ENCODE peak calls at places on chromosome 14, in four cellular contexts. C is GM12878, J is H1, Z is HepG2. T is an unnamed sample.

GRCh38 chr14:64639340-64639821 is 64.8 kb upstream of the PLEKHG3 start:
- DNase-seq in J (no peak), Z (no peak), C (no peak), T (no peak)

GRCh38 chr14:23348297-23348655 is 4.4 kb downstream of the SLC22A17 start:
- DNase-seq in Z (no peak), J (no peak), C (no peak), T (no peak)

GRCh38 chr14:35779368-35779767 is 29.7 kb downstream of the RALGAPA1 start:
- DNase-seq in Z (no peak), C (no peak), J (no peak), T (no peak)

GRCh38 chr14:83764656-83765055 is 1765.3 kb upstream of the FLRT2 start:
- DNase-seq in Z (no peak), J (no peak), C (no peak), T (no peak)

GRCh38 chr14:26917086-26917485 is 319.3 kb upstream of the NOVA1 start:
- DNase-seq in C (no peak), Z (peak; percentile 28), J (no peak), T (no peak)

GRCh38 chr14:75046275-75046674 is 5.0 kb downstream of the MLH3 start:
- DNase-seq in Z (no peak), C (no peak), J (no peak), T (no peak)

GRCh38 chr14:75018684-75019083 is 16.0 kb downstream of the EIF2B2 start:
- DNase-seq in Z (no peak), C (no peak), J (no peak), T (no peak)

GRCh38 chr14:93009471-93010117 is 86.6 kb downstream of the CHGA start:
- DNase-seq in Z (no peak), C (no peak), J (no peak), T (no peak)

GRCh38 chr14:81435578-81436295 is 35.6 kb upstream of the STON2 start:
- DNase-seq in C (no peak), Z (peak; percentile 55), J (peak; percentile 79), T (no peak)

GRCh38 chr14:62039871-62040270 is 277.7 kb downstream of the SNAPC1 start:
- DNase-seq in C (no peak), Z (no peak), J (no peak), T (no peak)

GRCh38 chr14:77642407-77642806 is 26.0 kb upstream of the SPTLC2 start:
- DNase-seq in J (no peak), C (no peak), Z (no peak), T (no peak)

GRCh38 chr14:88870777-88871176 is 46.3 kb downstream of the TTC8 start:
- DNase-seq in J (no peak), C (no peak), Z (no peak), T (no peak)

GRCh38 chr14:77157716-77158115 is 16.1 kb upstream of the ZDHHC22 start:
- DNase-seq in C (no peak), J (no peak), Z (no peak), T (no peak)

GRCh38 chr14:75531256-75531655 is 9.0 kb downstream of the BATF start:
- DNase-seq in C (no peak), J (peak; percentile 10), Z (no peak), T (no peak)

GRCh38 chr14:99424306-99424877 is 56.3 kb downstream of the SETD3 start:
- DNase-seq in J (no peak), C (no peak), Z (no peak), T (no peak)

GRCh38 chr14:51018521-51018920 is 74.2 kb upstream of the PYGL start:
- DNase-seq in Z (no peak), J (no peak), C (no peak), T (no peak)

GRCh38 chr14:60349663-60350365 is 100.8 kb downstream of the PPM1A start:
- DNase-seq in J (peak; percentile 57), C (no peak), Z (peak; percentile 21), T (peak; percentile 13)

GRCh38 chr14:91154851-91155625 is 41.2 kb downstream of the DGLUCY start:
- DNase-seq in Z (no peak), J (no peak), C (no peak), T (no peak)

GRCh38 chr14:39015360-39015961 is 87.6 kb downstream of the SEC23A start:
- DNase-seq in J (no peak), C (no peak), Z (peak; percentile 84), T (peak; percentile 23)

GRCh38 chr14:72503696-72504368 is 390.1 kb downstream of the DPF3 start:
- DNase-seq in C (no peak), J (no peak), Z (no peak), T (no peak)

GRCh38 chr14:103087343-103087835 is 3.4 kb downstream of the LBHD2 start:
- DNase-seq in Z (no peak), J (no peak), C (no peak), T (no peak)

GRCh38 chr14:67562025-67562775 is 29.1 kb downstream of the PLEKHH1 start:
- DNase-seq in J (no peak), Z (no peak), C (no peak), T (no peak)
- H3K4me1 ChIP-seq in J (peaks cover 3% of the 10 kb centered on the region), Z (peaks cover 6% of the 10 kb centered on the region), C (no peaks in the 10 kb centered on the region), T (peaks cover 2% of the 10 kb centered on the region)

GRCh38 chr14:105303949-105304348 is 3.1 kb upstream of the BRF1 start:
- DNase-seq in J (no peak), C (no peak), Z (no peak), T (no peak)

GRCh38 chr14:105299654-105300541 is 903 bp downstream of the BRF1 start:
- DNase-seq in Z (no peak), J (no peak), C (no peak), T (no peak)

GRCh38 chr14:105301103-105301914 is 508 bp upstream of the BRF1 start:
- DNase-seq in J (peak; percentile 100), Z (peak; percentile 90), C (peak; percentile 78), T (peak; percentile 77)

GRCh38 chr14:105304565-105304964 is 3.8 kb upstream of the BRF1 start:
- DNase-seq in J (no peak), Z (no peak), C (no peak), T (no peak)

GRCh38 chr14:105300542-105301102 is at the start of gene BRF1:
- DNase-seq in Z (peak; percentile 86), C (no peak), J (peak; percentile 98), T (peak; percentile 81)
- TF ChIP-seq SUZ12 in Z (no peak), C (no peak), J (no peak), T (no peak)

GRCh38 chr14:90049390-90049789 is 12.4 kb upstream of the KCNK13 start:
- DNase-seq in C (no peak), Z (no peak), J (no peak), T (no peak)
- TF ChIP-seq ZNF274 in C (no peak), Z (no peak), J (no peak), T (no peak)

GRCh38 chr14:34713681-34714319 is 593 bp downstream of the CFL2 start:
- DNase-seq in Z (peak; percentile 55), J (no peak), C (no peak), T (no peak)

GRCh38 chr14:34710744-34711143 is 3.6 kb downstream of the CFL2 start:
- DNase-seq in C (no peak), J (no peak), Z (no peak), T (no peak)

GRCh38 chr14:34711169-34711568 is 3.2 kb downstream of the CFL2 start:
- DNase-seq in C (peak; percentile 50), J (no peak), Z (no peak), T (no peak)

GRCh38 chr14:34713122-34713680 is 1.2 kb downstream of the CFL2 start:
- DNase-seq in J (no peak), Z (no peak), C (no peak), T (no peak)

DNA sequence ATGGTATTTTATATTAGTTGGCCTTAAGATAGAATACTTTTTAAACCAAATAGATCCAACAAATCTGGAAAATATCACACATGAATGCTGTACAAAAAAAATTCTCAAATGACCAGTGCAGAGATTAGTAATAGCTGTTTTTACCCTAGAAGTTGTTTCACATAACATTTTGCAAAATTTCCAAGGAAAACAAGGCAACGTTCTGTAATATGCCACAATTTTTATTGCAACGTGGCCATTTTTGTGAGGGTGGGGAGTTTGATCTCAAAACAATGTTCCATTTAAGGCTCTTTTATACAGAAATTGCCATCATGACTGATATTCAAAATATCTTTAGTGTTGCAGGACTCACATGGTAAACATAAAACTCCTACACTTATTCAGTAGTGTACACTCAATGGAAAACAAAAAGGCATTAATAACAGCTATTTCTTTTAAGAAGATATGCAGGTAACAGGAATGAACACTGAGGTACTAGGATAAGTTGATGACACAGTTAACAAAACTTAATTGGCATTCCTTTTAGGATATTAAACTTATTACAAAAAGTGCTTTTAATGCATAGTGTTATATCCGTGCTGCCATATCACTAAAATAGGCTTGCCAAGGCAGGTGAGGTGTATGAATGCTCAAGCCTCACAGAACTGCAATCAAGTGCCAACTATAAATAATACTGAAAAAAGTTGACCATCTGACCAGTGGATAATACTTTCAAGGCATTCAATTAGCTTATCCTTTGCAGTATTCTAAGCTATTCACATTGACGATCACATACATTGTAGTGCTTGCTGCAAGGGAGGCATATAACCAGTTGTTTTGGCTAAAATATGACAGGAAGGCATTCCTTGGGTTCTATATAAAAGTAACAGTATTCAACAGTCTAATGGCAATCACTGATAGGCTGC is 2.3 kb downstream of the CFL2 start:
- DNase-seq in J (no peak), Z (no peak), C (no peak), T (no peak)
- H3K4me1 ChIP-seq in J (no peaks in the 10 kb centered on the region), Z (peaks cover 58% of the 10 kb centered on the region), C (peaks cover 16% of the 10 kb centered on the region), T (no peaks in the 10 kb centered on the region)

GRCh38 chr14:52124791-52125661 is 56.2 kb upstream of the NID2 start:
- DNase-seq in Z (no peak), C (no peak), J (no peak), T (peak; percentile 39)
- TF ChIP-seq SUZ12 in Z (no peak), C (no peak), J (no peak), T (no peak)

GRCh38 chr14:33457617-33458016 is 493.3 kb downstream of the EGLN3 start:
- DNase-seq in J (no peak), Z (no peak), C (no peak), T (no peak)
- TF ChIP-seq ZNF274 in J (no peak), Z (no peak), C (no peak), T (no peak)

DNA sequence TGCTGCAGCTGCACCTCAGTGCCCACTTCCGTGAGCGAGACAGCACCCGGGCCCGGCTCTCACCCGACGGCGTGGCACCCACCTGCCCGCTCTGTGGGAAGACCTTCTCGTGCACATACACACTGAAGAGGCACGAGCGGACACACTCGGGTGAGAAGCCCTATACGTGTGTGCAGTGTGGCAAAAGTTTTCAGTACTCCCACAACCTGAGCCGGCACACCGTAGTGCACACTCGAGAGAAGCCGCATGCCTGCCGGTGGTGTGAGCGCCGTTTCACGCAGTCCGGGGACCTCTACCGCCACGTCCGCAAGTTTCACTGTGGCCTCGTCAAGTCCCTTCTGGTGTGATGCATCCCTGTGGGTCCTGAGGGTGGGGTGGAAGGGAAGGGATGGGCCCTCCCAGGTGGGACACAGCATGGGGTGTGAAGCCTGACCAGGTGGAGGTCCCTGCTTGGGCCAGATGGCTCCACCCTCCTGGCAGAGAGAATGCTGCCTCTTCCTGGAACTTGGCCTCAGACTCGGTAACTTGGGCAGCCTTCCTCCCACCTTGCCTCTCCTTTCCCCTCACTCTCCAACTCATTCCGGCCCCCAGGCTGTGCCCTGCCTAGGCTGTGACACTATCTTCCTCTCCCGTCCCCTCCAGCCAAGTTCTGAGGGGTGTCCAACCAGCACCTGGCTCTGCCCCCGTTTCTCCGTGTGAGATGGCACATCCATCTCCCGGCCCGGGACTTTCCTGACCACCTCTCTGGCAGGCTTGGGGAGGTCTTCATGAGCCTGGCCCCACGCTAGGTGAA is 1.4 kb downstream of the ZBTB42 start:
- DNase-seq in C (no peak), J (no peak), Z (no peak), T (no peak)
- H3K4me1 ChIP-seq in C (peaks cover 8% of the 10 kb centered on the region), J (no peaks in the 10 kb centered on the region), Z (peaks cover 61% of the 10 kb centered on the region), T (peaks cover 34% of the 10 kb centered on the region)

GRCh38 chr14:52961060-52961639 is 10.3 kb upstream of the FERMT2 start:
- DNase-seq in Z (peak; percentile 70), J (peak; percentile 56), C (peak; percentile 13), T (no peak)
- TF ChIP-seq SUZ12 in Z (no peak), J (no peak), C (no peak), T (no peak)

T was measured in NT2/D1.